ENCODE peak calls at places on chromosomes 12 and 14, in ten cellular contexts. One of them, this sample, is unnamed. For H3K4me1, the result is how much of the 10 kb centered on the place peaks cover.

GRCh38 chr14:73764406-73764805 is 50.2 kb upstream of the PNMA1 start:
- DNase-seq in ovary: peak
- DNase-seq in tibial nerve: no peak
- DNase-seq in hepatocyte: no peak
- DNase-seq in colonic mucosa: peak
- DNase-seq in mammary epithelial cell: no peak
- DNase-seq in spleen: no peak
- DNase-seq in A549: no peak
- DNase-seq in heart left ventricle: peak
- DNase-seq in prostate gland: no peak
- DNase-seq in this sample: no peak

GRCh38 chr12:116244474-116245090 is 32.9 kb downstream of the MED13L start:
- DNase-seq in ovary: no peak
- DNase-seq in tibial nerve: no peak
- DNase-seq in hepatocyte: no peak
- DNase-seq in colonic mucosa: no peak
- DNase-seq in mammary epithelial cell: no peak
- DNase-seq in spleen: no peak
- DNase-seq in A549: no peak
- DNase-seq in heart left ventricle: no peak
- DNase-seq in prostate gland: no peak
- DNase-seq in this sample: no peak

GRCh38 chr12:49389092-49389703 is 21.9 kb downstream of the SPATS2 start:
- DNase-seq in ovary: no peak
- DNase-seq in tibial nerve: no peak
- DNase-seq in hepatocyte: peak
- DNase-seq in colonic mucosa: peak
- DNase-seq in mammary epithelial cell: no peak
- DNase-seq in spleen: peak
- DNase-seq in A549: no peak
- DNase-seq in heart left ventricle: peak
- DNase-seq in prostate gland: no peak
- DNase-seq in this sample: no peak

GRCh38 chr12:132486576-132486975 is 3.4 kb upstream of the FBRSL1 start:
- DNase-seq in ovary: no peak
- DNase-seq in tibial nerve: no peak
- DNase-seq in hepatocyte: no peak
- DNase-seq in colonic mucosa: no peak
- DNase-seq in mammary epithelial cell: no peak
- DNase-seq in spleen: no peak
- DNase-seq in A549: no peak
- DNase-seq in heart left ventricle: peak
- DNase-seq in prostate gland: no peak
- DNase-seq in this sample: no peak

GRCh38 chr12:95114766-95115450 is 41.5 kb upstream of the NR2C1 start:
- DNase-seq in ovary: no peak
- DNase-seq in tibial nerve: no peak
- DNase-seq in hepatocyte: no peak
- DNase-seq in colonic mucosa: no peak
- DNase-seq in mammary epithelial cell: peak
- DNase-seq in spleen: no peak
- DNase-seq in A549: no peak
- DNase-seq in heart left ventricle: no peak
- DNase-seq in prostate gland: no peak
- DNase-seq in this sample: no peak

GRCh38 chr12:43044241-43044640 is 454.7 kb upstream of the PRICKLE1 start:
- DNase-seq in ovary: no peak
- DNase-seq in tibial nerve: no peak
- DNase-seq in hepatocyte: no peak
- DNase-seq in colonic mucosa: no peak
- DNase-seq in mammary epithelial cell: peak
- DNase-seq in spleen: no peak
- DNase-seq in A549: no peak
- DNase-seq in heart left ventricle: no peak
- DNase-seq in prostate gland: no peak
- DNase-seq in this sample: no peak

GRCh38 chr12:68434391-68435007 is 102.3 kb upstream of the MDM1 start:
- DNase-seq in ovary: no peak
- DNase-seq in tibial nerve: no peak
- DNase-seq in hepatocyte: no peak
- DNase-seq in colonic mucosa: no peak
- DNase-seq in mammary epithelial cell: peak
- DNase-seq in spleen: no peak
- DNase-seq in A549: no peak
- DNase-seq in heart left ventricle: no peak
- DNase-seq in prostate gland: no peak
- DNase-seq in this sample: no peak

GRCh38 chr12:50221228-50222008 is 54.2 kb upstream of the CERS5 start:
- DNase-seq in ovary: no peak
- DNase-seq in tibial nerve: peak
- DNase-seq in hepatocyte: peak
- DNase-seq in colonic mucosa: no peak
- DNase-seq in mammary epithelial cell: peak
- DNase-seq in spleen: no peak
- DNase-seq in A549: no peak
- DNase-seq in heart left ventricle: no peak
- DNase-seq in prostate gland: peak
- DNase-seq in this sample: peak

GRCh38 chr14:104116544-104117340 is 21.6 kb upstream of the KIF26A start:
- DNase-seq in ovary: peak
- DNase-seq in tibial nerve: no peak
- DNase-seq in hepatocyte: peak
- DNase-seq in colonic mucosa: peak
- DNase-seq in mammary epithelial cell: peak
- DNase-seq in spleen: peak
- DNase-seq in A549: no peak
- DNase-seq in heart left ventricle: peak
- DNase-seq in prostate gland: peak
- DNase-seq in this sample: peak

GRCh38 chr12:109999983-110000505 is 814 bp downstream of the ANKRD13A start:
- DNase-seq in ovary: peak
- DNase-seq in tibial nerve: no peak
- DNase-seq in hepatocyte: peak
- DNase-seq in colonic mucosa: no peak
- DNase-seq in mammary epithelial cell: peak
- DNase-seq in spleen: peak
- DNase-seq in A549: no peak
- DNase-seq in heart left ventricle: no peak
- DNase-seq in prostate gland: peak
- DNase-seq in this sample: no peak

GRCh38 chr12:95319694-95320331 is 102.2 kb downstream of the VEZT start:
- DNase-seq in ovary: no peak
- DNase-seq in tibial nerve: no peak
- DNase-seq in hepatocyte: no peak
- DNase-seq in colonic mucosa: no peak
- DNase-seq in mammary epithelial cell: peak
- DNase-seq in spleen: no peak
- DNase-seq in A549: no peak
- DNase-seq in heart left ventricle: no peak
- DNase-seq in prostate gland: no peak
- DNase-seq in this sample: no peak

GRCh38 chr12:131089526-131090253 is 136.0 kb downstream of the ADGRD1 start:
- DNase-seq in ovary: peak
- DNase-seq in tibial nerve: no peak
- DNase-seq in hepatocyte: no peak
- DNase-seq in colonic mucosa: no peak
- DNase-seq in mammary epithelial cell: no peak
- DNase-seq in spleen: peak
- DNase-seq in A549: no peak
- DNase-seq in heart left ventricle: no peak
- DNase-seq in prostate gland: no peak
- DNase-seq in this sample: peak

GRCh38 chr12:117084405-117085317 is 14.6 kb downstream of the TESC start:
- DNase-seq in ovary: peak
- DNase-seq in tibial nerve: no peak
- DNase-seq in hepatocyte: no peak
- DNase-seq in colonic mucosa: no peak
- DNase-seq in mammary epithelial cell: no peak
- DNase-seq in spleen: peak
- DNase-seq in A549: no peak
- DNase-seq in heart left ventricle: no peak
- DNase-seq in prostate gland: no peak
- DNase-seq in this sample: no peak

GRCh38 chr14:103735815-103736545 is 20.4 kb downstream of the ZFYVE21 start:
- DNase-seq in ovary: peak
- DNase-seq in tibial nerve: no peak
- DNase-seq in hepatocyte: no peak
- DNase-seq in colonic mucosa: no peak
- DNase-seq in mammary epithelial cell: no peak
- DNase-seq in spleen: peak
- DNase-seq in A549: no peak
- DNase-seq in heart left ventricle: no peak
- DNase-seq in prostate gland: peak
- DNase-seq in this sample: no peak

GRCh38 chr14:95380350-95381042 is 60.8 kb upstream of the CLMN start:
- DNase-seq in ovary: no peak
- DNase-seq in tibial nerve: no peak
- DNase-seq in hepatocyte: no peak
- DNase-seq in colonic mucosa: no peak
- DNase-seq in mammary epithelial cell: no peak
- DNase-seq in spleen: no peak
- DNase-seq in A549: no peak
- DNase-seq in heart left ventricle: no peak
- DNase-seq in prostate gland: no peak
- DNase-seq in this sample: no peak

GRCh38 chr14:95374262-95374997 is 54.7 kb upstream of the CLMN start:
- DNase-seq in ovary: no peak
- DNase-seq in tibial nerve: no peak
- DNase-seq in hepatocyte: no peak
- DNase-seq in colonic mucosa: no peak
- DNase-seq in mammary epithelial cell: no peak
- DNase-seq in spleen: no peak
- DNase-seq in A549: no peak
- DNase-seq in heart left ventricle: no peak
- DNase-seq in prostate gland: no peak
- DNase-seq in this sample: no peak

GRCh38 chr14:95379634-95380033 is 59.9 kb upstream of the CLMN start:
- DNase-seq in ovary: no peak
- DNase-seq in tibial nerve: no peak
- DNase-seq in hepatocyte: no peak
- DNase-seq in colonic mucosa: no peak
- DNase-seq in mammary epithelial cell: no peak
- DNase-seq in spleen: no peak
- DNase-seq in A549: no peak
- DNase-seq in heart left ventricle: no peak
- DNase-seq in prostate gland: no peak
- DNase-seq in this sample: no peak

GRCh38 chr14:95370076-95370475 is 50.4 kb upstream of the CLMN start:
- DNase-seq in ovary: no peak
- DNase-seq in tibial nerve: no peak
- DNase-seq in hepatocyte: no peak
- DNase-seq in colonic mucosa: no peak
- DNase-seq in mammary epithelial cell: no peak
- DNase-seq in spleen: no peak
- DNase-seq in A549: no peak
- DNase-seq in heart left ventricle: no peak
- DNase-seq in prostate gland: no peak
- DNase-seq in this sample: no peak

GRCh38 chr14:95375539-95376109 is 55.9 kb upstream of the CLMN start:
- DNase-seq in ovary: no peak
- DNase-seq in tibial nerve: no peak
- DNase-seq in hepatocyte: no peak
- DNase-seq in colonic mucosa: no peak
- DNase-seq in mammary epithelial cell: no peak
- DNase-seq in spleen: no peak
- DNase-seq in A549: no peak
- DNase-seq in heart left ventricle: no peak
- DNase-seq in prostate gland: no peak
- DNase-seq in this sample: no peak
- TF ChIP-seq CTCF in ovary: no peak
- TF ChIP-seq CTCF in tibial nerve: no peak
- TF ChIP-seq CTCF in hepatocyte: no peak
- TF ChIP-seq CTCF in colonic mucosa: no peak
- TF ChIP-seq CTCF in mammary epithelial cell: no peak
- TF ChIP-seq CTCF in spleen: no peak
- TF ChIP-seq CTCF in A549: no peak
- TF ChIP-seq CTCF in heart left ventricle: no peak
- TF ChIP-seq CTCF in prostate gland: no peak
- TF ChIP-seq CTCF in this sample: no peak

GRCh38 chr12:104505095-104505819 is 48.5 kb downstream of the CHST11 start:
- DNase-seq in ovary: no peak
- DNase-seq in tibial nerve: no peak
- DNase-seq in hepatocyte: no peak
- DNase-seq in colonic mucosa: no peak
- DNase-seq in mammary epithelial cell: no peak
- DNase-seq in spleen: no peak
- DNase-seq in A549: no peak
- DNase-seq in heart left ventricle: no peak
- DNase-seq in prostate gland: no peak
- DNase-seq in this sample: peak
- H3K4me1 ChIP-seq in ovary: under half
- H3K4me1 ChIP-seq in tibial nerve: under half
- H3K4me1 ChIP-seq in hepatocyte: under half
- H3K4me1 ChIP-seq in colonic mucosa: under half
- H3K4me1 ChIP-seq in mammary epithelial cell: under half
- H3K4me1 ChIP-seq in spleen: under half
- H3K4me1 ChIP-seq in A549: under half
- H3K4me1 ChIP-seq in heart left ventricle: under half
- H3K4me1 ChIP-seq in prostate gland: under half
- H3K4me1 ChIP-seq in this sample: under half

DNA sequence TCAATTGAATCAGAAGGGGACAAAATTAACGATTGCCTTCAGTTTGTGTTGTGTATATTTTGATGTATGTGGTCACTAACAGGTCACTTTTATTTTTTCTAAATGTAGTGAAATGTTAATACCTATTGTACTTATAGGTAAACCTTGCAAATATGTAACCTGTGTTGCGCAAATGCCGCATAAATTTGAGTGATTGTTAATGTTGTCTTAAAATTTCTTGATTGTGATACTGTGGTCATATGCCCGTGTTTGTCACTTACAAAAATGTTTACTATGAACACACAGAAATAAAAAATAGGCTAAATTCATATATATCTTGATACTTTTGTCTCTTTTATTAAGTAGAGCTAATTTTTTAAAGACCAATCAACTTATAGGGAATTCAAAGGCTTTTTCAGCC is 2.8 kb downstream of the FOXG1 start:
- DNase-seq in ovary: no peak
- DNase-seq in tibial nerve: no peak
- DNase-seq in hepatocyte: no peak
- DNase-seq in colonic mucosa: no peak
- DNase-seq in mammary epithelial cell: no peak
- DNase-seq in spleen: no peak
- DNase-seq in A549: no peak
- DNase-seq in heart left ventricle: no peak
- DNase-seq in prostate gland: no peak
- DNase-seq in this sample: no peak
- H3K4me3 ChIP-seq in ovary: no peak
- H3K4me3 ChIP-seq in tibial nerve: no peak
- H3K4me3 ChIP-seq in hepatocyte: no peak
- H3K4me3 ChIP-seq in colonic mucosa: no peak
- H3K4me3 ChIP-seq in mammary epithelial cell: no peak
- H3K4me3 ChIP-seq in spleen: no peak
- H3K4me3 ChIP-seq in A549: no peak
- H3K4me3 ChIP-seq in heart left ventricle: no peak
- H3K4me3 ChIP-seq in prostate gland: no peak
- H3K4me3 ChIP-seq in this sample: no peak

DNA sequence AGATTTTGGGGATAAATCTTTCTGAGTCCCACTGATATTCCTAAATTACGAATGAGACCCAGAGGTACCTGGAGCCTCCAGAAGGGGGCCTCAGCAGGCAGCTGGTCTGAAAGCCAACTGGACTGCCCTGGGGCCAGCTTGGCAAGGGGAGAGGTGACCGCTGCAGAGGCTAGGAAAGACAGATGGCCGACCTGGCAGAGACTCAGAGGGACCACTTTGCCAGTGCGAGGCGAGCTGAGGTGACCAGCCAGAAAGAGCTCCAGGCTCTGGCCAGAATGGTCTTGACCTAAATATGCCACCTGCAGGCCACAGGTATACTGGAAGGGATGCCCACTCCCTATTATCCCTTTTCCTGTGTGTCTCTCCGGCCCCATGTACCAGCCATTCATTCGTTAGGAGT is 256.8 kb upstream of the GARIN6 start:
- DNase-seq in ovary: no peak
- DNase-seq in tibial nerve: no peak
- DNase-seq in hepatocyte: no peak
- DNase-seq in colonic mucosa: no peak
- DNase-seq in mammary epithelial cell: no peak
- DNase-seq in spleen: no peak
- DNase-seq in A549: peak
- DNase-seq in heart left ventricle: no peak
- DNase-seq in prostate gland: no peak
- DNase-seq in this sample: peak
- TF ChIP-seq CTCF in ovary: no peak
- TF ChIP-seq CTCF in tibial nerve: no peak
- TF ChIP-seq CTCF in hepatocyte: no peak
- TF ChIP-seq CTCF in colonic mucosa: no peak
- TF ChIP-seq CTCF in mammary epithelial cell: peak
- TF ChIP-seq CTCF in spleen: no peak
- TF ChIP-seq CTCF in A549: peak
- TF ChIP-seq CTCF in heart left ventricle: no peak
- TF ChIP-seq CTCF in prostate gland: no peak
- TF ChIP-seq CTCF in this sample: no peak